ENCODE peak calls at places on chromosome 12, in five cellular contexts. J is HepG2, T is GM12878, B is A549, F is K562. H is an unnamed sample.

GRCh38 chr12:33439587-33440011 is at the start of gene SYT10:
- DNase-seq in B (no peak), J (no peak), T (no peak), F (peak), H (peak)

GRCh38 chr12:51128905-51129304 is 44.0 kb downstream of the TFCP2 start:
- DNase-seq in B (no peak), T (no peak), J (no peak), F (no peak), H (no peak)

GRCh38 chr12:43776498-43776897 is 17.7 kb downstream of the IRAK4 start:
- DNase-seq in T (no peak), J (peak), F (peak), B (peak), H (peak)

GRCh38 chr12:88516811-88517210 is 63.5 kb downstream of the KITLG start:
- DNase-seq in T (no peak), F (no peak), B (no peak), J (no peak), H (no peak)

GRCh38 chr12:121748571-121749265 is 36.2 kb downstream of the TMEM120B start:
- DNase-seq in J (peak), T (no peak), B (peak), F (peak), H (peak)

GRCh38 chr12:125552223-125552747 is 487.1 kb downstream of the AACS start:
- DNase-seq in B (no peak), T (no peak), F (no peak), J (no peak), H (no peak)

GRCh38 chr12:3837049-3837448 is 36.1 kb downstream of the PARP11 start:
- DNase-seq in F (no peak), J (no peak), T (no peak), B (no peak), H (peak)

GRCh38 chr12:13727707-13728147 is 253.7 kb downstream of the GRIN2B start:
- DNase-seq in T (no peak), B (no peak), J (no peak), F (no peak), H (no peak)

GRCh38 chr12:86712425-86712843 is 456.2 kb upstream of the MGAT4C start:
- DNase-seq in F (no peak), B (peak), J (peak), T (no peak), H (no peak)

GRCh38 chr12:53344824-53345485 is 8.8 kb upstream of the SP7 start:
- DNase-seq in T (no peak), B (peak), J (peak), F (peak), H (peak)

GRCh38 chr12:6186114-6186827 is 13.9 kb upstream of the CD9 start:
- DNase-seq in B (no peak), T (no peak), J (no peak), F (no peak), H (no peak)

GRCh38 chr12:75738486-75738885 is 227.1 kb upstream of the KRR1 start:
- DNase-seq in T (peak), J (no peak), F (no peak), B (no peak), H (no peak)

GRCh38 chr12:25962932-25963525 is 4.5 kb downstream of the RASSF8 start:
- DNase-seq in J (no peak), T (no peak), B (no peak), F (no peak), H (no peak)

GRCh38 chr12:119749666-119750065 is 81.7 kb downstream of the PRKAB1 start:
- DNase-seq in B (no peak), J (no peak), F (no peak), T (no peak), H (no peak)

GRCh38 chr12:3041558-3042164 is 35.5 kb upstream of the TSPAN9 start:
- DNase-seq in F (peak), B (peak), T (peak), J (peak), H (peak)

GRCh38 chr12:89731614-89732013 is 23.0 kb upstream of the ATP2B1 start:
- DNase-seq in F (no peak), B (no peak), T (no peak), J (no peak), H (no peak)

GRCh38 chr12:62732861-62733427 is 202.0 kb downstream of the PPM1H start:
- DNase-seq in J (no peak), B (peak), F (peak), T (no peak), H (no peak)

GRCh38 chr12:52794479-52795331 is 1.2 kb downstream of the KRT3 start:
- DNase-seq in T (no peak), B (no peak), J (no peak), F (no peak), H (no peak)

GRCh38 chr12:7190268-7191055 is 976 bp downstream of the PEX5 start:
- DNase-seq in J (peak), F (peak), T (no peak), B (peak), H (peak)

GRCh38 chr12:85156569-85156968 is 120.4 kb downstream of the LRRIQ1 start:
- DNase-seq in F (no peak), B (no peak), J (no peak), T (no peak), H (no peak)

GRCh38 chr12:9707864-9708808 is 24.8 kb downstream of the CLECL1 start:
- DNase-seq in T (no peak), F (peak), J (peak), B (peak), H (peak)

GRCh38 chr12:110993425-110993824 is 73.0 kb upstream of the MYL2 start:
- DNase-seq in J (no peak), F (no peak), T (no peak), B (peak), H (peak)

GRCh38 chr12:109879332-109880048 is 851 bp downstream of the GLTP start:
- DNase-seq in F (no peak), J (no peak), B (no peak), T (no peak), H (peak)

GRCh38 chr12:81596558-81596957 is 162.6 kb downstream of the PPFIA2 start:
- DNase-seq in B (no peak), F (no peak), T (no peak), J (no peak), H (no peak)

GRCh38 chr12:116319851-116320621 is 42.5 kb upstream of the MED13L start:
- DNase-seq in B (no peak), T (no peak), J (no peak), F (no peak), H (no peak)

GRCh38 chr12:6323340-6323994 is 13.0 kb downstream of the PLEKHG6 start:
- DNase-seq in F (peak), J (peak), B (peak), T (peak), H (peak)

GRCh38 chr12:125249932-125250331 is 184.7 kb downstream of the AACS start:
- DNase-seq in F (no peak), T (no peak), J (no peak), B (no peak), H (no peak)

GRCh38 chr12:12872934-12873275 is 18.5 kb upstream of the GPRC5A start:
- DNase-seq in T (no peak), B (no peak), F (no peak), J (no peak), H (no peak)

GRCh38 chr12:46855760-46856159 is 30.0 kb upstream of the SLC38A4 start:
- DNase-seq in J (no peak), B (no peak), T (no peak), F (no peak), H (no peak)

GRCh38 chr12:46857486-46857885 is 31.7 kb upstream of the SLC38A4 start:
- DNase-seq in F (no peak), B (no peak), T (no peak), J (no peak), H (no peak)

DNA sequence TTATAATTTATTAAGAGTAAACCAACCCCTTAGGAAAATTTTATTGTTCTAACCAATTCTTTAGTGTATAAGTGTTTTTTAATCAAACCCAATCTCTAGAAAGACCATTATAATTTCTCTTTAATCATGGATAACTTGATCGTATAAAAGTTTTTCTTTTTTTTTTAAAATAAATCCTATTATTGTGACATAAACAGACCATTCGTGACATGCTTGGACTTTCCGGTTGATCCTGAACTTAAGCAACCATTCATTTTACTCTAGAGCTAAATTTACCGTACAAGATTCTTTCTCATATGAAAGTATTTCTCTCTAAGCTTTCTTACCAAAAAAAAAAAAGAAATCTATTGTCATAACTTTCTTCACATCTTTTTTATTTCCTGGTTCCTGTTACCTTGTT is 32.6 kb upstream of the SLC38A4 start:
- DNase-seq in J (no peak), F (no peak), T (no peak), B (no peak), H (peak)
- TF ChIP-seq JUNB in J (no peak), F (no peak), T (no peak), B (no peak), H (no peak)

DNA sequence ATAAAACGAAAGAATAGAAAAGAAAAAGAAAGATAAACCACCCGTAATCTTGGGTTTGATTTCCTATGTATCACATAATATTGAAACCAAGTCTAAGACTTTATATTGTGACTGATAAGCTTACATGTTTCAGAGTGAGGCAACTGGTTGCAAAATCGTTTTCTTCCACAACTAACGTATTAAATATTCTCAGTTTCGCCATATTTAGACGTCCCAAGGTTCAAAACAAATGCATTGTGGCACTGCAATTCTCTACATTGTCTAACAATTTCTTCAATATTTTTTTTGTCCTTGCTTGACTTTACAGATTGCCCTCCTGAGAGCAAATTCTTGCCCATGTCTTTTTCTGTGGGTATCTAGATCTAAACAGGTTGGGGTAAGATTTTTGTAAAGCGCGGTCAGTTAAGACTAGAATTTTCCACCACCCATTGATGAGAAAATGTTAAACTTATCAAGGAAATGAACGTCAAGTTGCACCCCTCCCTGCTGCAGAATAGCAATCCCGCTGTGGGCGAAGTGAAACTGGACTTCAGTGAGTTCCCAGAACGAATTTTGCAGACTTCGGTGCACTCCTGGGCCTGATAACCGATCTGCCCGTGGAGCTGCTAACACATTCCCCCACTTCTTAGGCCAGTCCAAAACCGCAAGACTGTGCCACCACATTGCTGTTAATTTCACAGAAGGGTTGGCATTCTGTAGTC is 2.7 kb downstream of the TBX3 start:
- DNase-seq in F (no peak), B (no peak), T (no peak), J (no peak), H (no peak)
- H3K27ac ChIP-seq in F (no peak), B (peak), T (no peak), J (peak), H (no peak)

GRCh38 chr12:15446798-15447197 is 124.5 kb downstream of the PTPRO start:
- DNase-seq in T (no peak), F (no peak), B (peak), J (no peak), H (no peak)

GRCh38 chr12:15443050-15443449 is 120.7 kb downstream of the PTPRO start:
- DNase-seq in F (no peak), T (no peak), B (no peak), J (no peak), H (no peak)

GRCh38 chr12:15444523-15444922 is 122.2 kb downstream of the PTPRO start:
- DNase-seq in J (no peak), F (no peak), T (no peak), B (no peak), H (no peak)

GRCh38 chr12:15439459-15439858 is 117.2 kb downstream of the PTPRO start:
- DNase-seq in J (no peak), T (no peak), B (no peak), F (no peak), H (no peak)

GRCh38 chr12:15443611-15444010 is 121.3 kb downstream of the PTPRO start:
- DNase-seq in T (no peak), B (no peak), F (no peak), J (no peak), H (no peak)
- TF ChIP-seq JUNB in T (no peak), B (no peak), F (no peak), J (no peak), H (no peak)

GRCh38 chr12:65389436-65389835 is 111.0 kb downstream of the MSRB3 start:
- DNase-seq in B (no peak), J (no peak), F (no peak), T (no peak), H (no peak)
- H3K27ac ChIP-seq in B (no peak), J (no peak), F (no peak), T (no peak), H (no peak)